ENCODE peak calls at places on chromosomes 6 and 20, in five cellular contexts. S is NCI-H460, E is AML-193, B is iris pigment epithelial cell, D is HuH-7. H is an unnamed sample.

GRCh38 chr6:110878751-110879539 is 4.4 kb downstream of the AMD1 start:
- DNase-seq in E (peak), S (no peak), B (peak), D (no peak), H (peak)

GRCh38 chr6:12008366-12009179 is 3.5 kb upstream of the HIVEP1 start:
- DNase-seq in S (peak), B (peak), E (peak), D (peak), H (peak)

GRCh38 chr6:139124887-139125672 is 9.8 kb upstream of the HECA start:
- DNase-seq in B (peak), S (peak), D (peak), E (peak), H (peak)

GRCh38 chr20:54668271-54669053 is 193.1 kb downstream of the DOK5 start:
- DNase-seq in D (peak), S (no peak), E (no peak), B (peak), H (peak)

GRCh38 chr6:85641916-85642773 is 541 bp downstream of the SYNCRIP start:
- DNase-seq in E (peak), B (peak), D (peak), S (no peak), H (peak)

GRCh38 chr6:75344021-75344420 is 59.4 kb upstream of the TMEM30A start:
- DNase-seq in E (no peak), S (no peak), D (no peak), B (no peak), H (no peak)

GRCh38 chr20:33893314-33893713 is 82.2 kb downstream of the CHMP4B start:
- DNase-seq in S (no peak), D (no peak), E (no peak), B (peak), H (peak)

GRCh38 chr6:29956518-29956917 is 14.2 kb downstream of the HLA-A start:
- DNase-seq in D (no peak), E (no peak), B (no peak), S (no peak), H (no peak)

GRCh38 chr20:44187054-44187762 is at the start of gene JPH2:
- DNase-seq in S (peak), D (no peak), B (peak), E (no peak), H (peak)

GRCh38 chr6:47343631-47344421 is 34.1 kb upstream of the TNFRSF21 start:
- DNase-seq in S (no peak), D (no peak), E (peak), B (peak), H (no peak)

GRCh38 chr20:62067547-62068260 is 2.0 kb upstream of the TAF4 start:
- DNase-seq in S (no peak), D (no peak), E (no peak), B (no peak), H (no peak)

GRCh38 chr6:98794306-98794852 is 40.0 kb upstream of the POU3F2 start:
- DNase-seq in S (no peak), D (no peak), E (no peak), B (no peak), H (no peak)

GRCh38 chr20:46331612-46332361 is 23.5 kb upstream of the CDH22 start:
- DNase-seq in S (no peak), B (no peak), E (no peak), D (no peak), H (no peak)

GRCh38 chr6:27591660-27592059 is 118.8 kb upstream of the ZNF184 start:
- DNase-seq in D (no peak), S (peak), E (no peak), B (peak), H (peak)

GRCh38 chr20:1472556-1473243 is 6.1 kb upstream of the NSFL1C start:
- DNase-seq in B (no peak), E (peak), S (no peak), D (no peak), H (no peak)

GRCh38 chr6:57261896-57262295 is 39.8 kb upstream of the RAB23 start:
- DNase-seq in E (no peak), B (peak), D (no peak), S (no peak), H (no peak)

GRCh38 chr6:156791261-156791850 is 14.2 kb downstream of the ARID1B start:
- DNase-seq in B (peak), D (no peak), S (no peak), E (no peak), H (peak)

GRCh38 chr20:7207186-7207585 is 439.7 kb downstream of the BMP2 start:
- DNase-seq in B (peak), E (no peak), D (no peak), S (no peak), H (no peak)

GRCh38 chr20:18284805-18285533 is 3.4 kb upstream of the ZNF133 start:
- DNase-seq in D (no peak), B (no peak), E (no peak), S (no peak), H (no peak)

GRCh38 chr6:46130665-46131064 is 876 bp downstream of the ENPP4 start:
- DNase-seq in B (no peak), E (peak), S (no peak), D (no peak), H (no peak)

GRCh38 chr20:46774943-46775560 is 65.6 kb downstream of the SLC2A10 start:
- DNase-seq in S (no peak), B (no peak), D (no peak), E (no peak), H (no peak)

GRCh38 chr20:2149507-2149906 is 47.9 kb downstream of the STK35 start:
- DNase-seq in B (peak), D (no peak), E (no peak), S (no peak), H (peak)

GRCh38 chr6:124877468-124877867 is 84.8 kb upstream of the RNF217 start:
- DNase-seq in B (no peak), S (no peak), E (no peak), D (no peak), H (no peak)

GRCh38 chr20:20699144-20699543 is 13.3 kb downstream of the RALGAPA2 start:
- DNase-seq in S (no peak), B (no peak), D (no peak), E (no peak), H (no peak)

H was measured in EL.